ENCODE peak calls at places on chromosomes 2 and 18, in four cellular contexts. J, T, U and H are unnamed samples.

GRCh38 chr2:210169871-210170441 is 1.3 kb downstream of the KANSL1L start:
- DNase-seq in J (peak; percentile 38), T (no peak), U (peak; percentile 90), H (peak; percentile 28)

GRCh38 chr18:4403836-4404235 is 51.3 kb downstream of the DLGAP1 start:
- DNase-seq in J (no peak), T (no peak), U (no peak), H (no peak)

GRCh38 chr2:217755027-217755756 is 247.6 kb downstream of the TNS1 start:
- DNase-seq in J (no peak), T (no peak), U (no peak), H (no peak)

GRCh38 chr2:1004398-1004797 is 53.7 kb downstream of the SNTG2 start:
- DNase-seq in J (no peak), T (peak; percentile 94), U (no peak), H (no peak)

GRCh38 chr2:11362781-11363099 is 18.3 kb upstream of the ROCK2 start:
- DNase-seq in J (no peak), T (no peak), U (no peak), H (no peak)

GRCh38 chr2:127392828-127393578 is 5.2 kb upstream of the MAP3K2 start:
- DNase-seq in J (no peak), T (no peak), U (no peak), H (no peak)

GRCh38 chr18:13450289-13451207 is 232.0 kb downstream of the LDLRAD4 start:
- DNase-seq in J (no peak), T (no peak), U (peak; percentile 24), H (no peak)

GRCh38 chr2:85595378-85596232 is at the start of gene RNF181:
- DNase-seq in J (peak; percentile 97), T (peak; percentile 99), U (peak; percentile 99), H (peak; percentile 98)

GRCh38 chr2:113876503-113877387 is 13.1 kb upstream of the ACTR3 start:
- DNase-seq in J (no peak), T (peak; percentile 27), U (no peak), H (no peak)

GRCh38 chr2:148701877-148702276 is 57.3 kb downstream of the EPC2 start:
- DNase-seq in J (no peak), T (no peak), U (no peak), H (no peak)

GRCh38 chr2:73291093-73291460 is 2.3 kb downstream of the EGR4 start:
- DNase-seq in J (no peak), T (no peak), U (peak; percentile 58), H (no peak)

GRCh38 chr2:239807568-239807967 is 217.6 kb downstream of the NDUFA10 start:
- DNase-seq in J (no peak), T (no peak), U (no peak), H (no peak)

GRCh38 chr2:42960835-42961165 is 168.4 kb upstream of the HAAO start:
- DNase-seq in J (no peak), T (no peak), U (no peak), H (no peak)

GRCh38 chr2:207161247-207161646 is 4.5 kb downstream of the KLF7 start:
- DNase-seq in J (no peak), T (no peak), U (peak; percentile 27), H (no peak)

GRCh38 chr2:39516347-39517101 is 79.4 kb upstream of the MAP4K3 start:
- DNase-seq in J (no peak), T (peak; percentile 83), U (peak; percentile 74), H (peak; percentile 92)